ENCODE peak calls at places on chromosomes 4 and X, in nine cellular contexts. C is T follicular helper cell, Y is HCEC 1CT, N is HFF-Myc, R is AG20443, H is NCI-H460, W is NCI-H446 treated with DMSO at 0.1 percent for 48 hours, K is NCI-H146, M is islet precursor cell. T is an unnamed sample.

GRCh38 chrX:72309297-72310071 is 3.8 kb upstream of the CITED1 start:
- DNase-seq in K (no peak), H (no peak), R (no peak), N (no peak), Y (no peak), C (no peak), W (no peak), M (no peak), T (no peak)

GRCh38 chr4:108336076-108336475 is 167.3 kb upstream of the LEF1 start:
- DNase-seq in N (no peak), K (no peak), R (no peak), Y (peak; percentile 4), H (no peak), C (no peak), M (peak; percentile 69), W (no peak), T (no peak)

GRCh38 chr4:119300388-119301131 is 21.4 kb downstream of the FABP2 start:
- DNase-seq in N (peak; percentile 68), H (peak; percentile 81), Y (peak; percentile 87), R (peak; percentile 98), W (no peak), M (peak; percentile 99), K (no peak), C (peak; percentile 79), T (peak; percentile 79)

GRCh38 chrX:17005712-17006372 is 59.4 kb downstream of the REPS2 start:
- DNase-seq in N (no peak), M (no peak), Y (no peak), R (no peak), W (no peak), C (no peak), K (no peak), H (no peak), T (no peak)

GRCh38 chr4:67459164-67459563 is 86.1 kb downstream of the CENPC start:
- DNase-seq in Y (no peak), R (no peak), C (no peak), H (no peak), N (no peak), W (no peak), K (no peak), M (no peak), T (no peak)

GRCh38 chr4:148445071-148445902 is 3.1 kb upstream of the NR3C2 start:
- DNase-seq in Y (no peak), M (peak; percentile 65), C (peak; percentile 74), R (peak; percentile 39), H (no peak), W (no peak), K (peak; percentile 3), N (no peak), T (no peak)

GRCh38 chrX:118519411-118520205 is 24.0 kb downstream of the DOCK11 start:
- DNase-seq in R (no peak), W (no peak), C (no peak), Y (peak; percentile 69), M (no peak), K (no peak), H (no peak), N (no peak), T (no peak)

GRCh38 chr4:6229671-6230501 is 29.5 kb upstream of the JAKMIP1 start:
- DNase-seq in H (no peak), N (no peak), R (no peak), C (no peak), W (no peak), Y (no peak), M (peak; percentile 41), K (no peak), T (no peak)

GRCh38 chr4:38491854-38492478 is 172.0 kb upstream of the KLF3 start:
- DNase-seq in W (no peak), K (no peak), Y (no peak), C (no peak), R (no peak), H (no peak), N (no peak), M (no peak), T (no peak)

GRCh38 chrX:10077425-10078188 is 79.2 kb upstream of the CLCN4 start:
- DNase-seq in M (no peak), C (no peak), K (no peak), Y (peak; percentile 59), H (no peak), W (no peak), R (no peak), N (no peak), T (no peak)

GRCh38 chr4:15587649-15588048 is 67.5 kb downstream of the FBXL5 start:
- DNase-seq in M (no peak), W (no peak), Y (peak; percentile 36), H (no peak), C (no peak), K (no peak), R (no peak), N (no peak), T (no peak)

GRCh38 chrX:54134269-54134668 is 48.8 kb downstream of the FAM120C start:
- DNase-seq in Y (no peak), M (no peak), N (no peak), K (no peak), W (no peak), H (no peak), R (no peak), C (no peak), T (no peak)